ENCODE peak calls at places on chromosomes 6 and 20, in seven cellular contexts. One of them, this sample, is unnamed.

GRCh38 chr6:69617163-69617562 is 179.6 kb downstream of the LMBRD1 start:
- DNase-seq in cardiac muscle cell: no peak
- DNase-seq in ACHN: no peak
- DNase-seq in activated CD4-positive, alpha-beta T cell treated with anti-CD3 and anti-CD28 coated beads, Interleukin-2, amount 50 U/mL, for 1 hour: no peak
- DNase-seq in activated T-cell treated with anti-CD3 and anti-CD28 coated beads, Interleukin-2, amount 50 U/mL, for 72 hours: no peak
- DNase-seq in activated naive CD8-positive, alpha-beta T cell treated with anti-CD3 and anti-CD28 coated beads, Interleukin-2, amount 50 U/mL, for 24 hours: no peak
- DNase-seq in T-helper 2 cell: no peak
- DNase-seq in this sample: no peak

GRCh38 chr6:1703923-1704322 is 94.2 kb downstream of the FOXC1 start:
- DNase-seq in cardiac muscle cell: no peak
- DNase-seq in ACHN: no peak
- DNase-seq in activated CD4-positive, alpha-beta T cell treated with anti-CD3 and anti-CD28 coated beads, Interleukin-2, amount 50 U/mL, for 1 hour: no peak
- DNase-seq in activated T-cell treated with anti-CD3 and anti-CD28 coated beads, Interleukin-2, amount 50 U/mL, for 72 hours: no peak
- DNase-seq in activated naive CD8-positive, alpha-beta T cell treated with anti-CD3 and anti-CD28 coated beads, Interleukin-2, amount 50 U/mL, for 24 hours: no peak
- DNase-seq in T-helper 2 cell: no peak
- DNase-seq in this sample: no peak

GRCh38 chr20:17992224-17992637 is 23.4 kb downstream of the MGME1 start:
- DNase-seq in cardiac muscle cell: peak
- DNase-seq in ACHN: no peak
- DNase-seq in activated CD4-positive, alpha-beta T cell treated with anti-CD3 and anti-CD28 coated beads, Interleukin-2, amount 50 U/mL, for 1 hour: no peak
- DNase-seq in activated T-cell treated with anti-CD3 and anti-CD28 coated beads, Interleukin-2, amount 50 U/mL, for 72 hours: peak
- DNase-seq in activated naive CD8-positive, alpha-beta T cell treated with anti-CD3 and anti-CD28 coated beads, Interleukin-2, amount 50 U/mL, for 24 hours: peak
- DNase-seq in T-helper 2 cell: no peak
- DNase-seq in this sample: peak

GRCh38 chr20:34022154-34022842 is 28.6 kb downstream of the RALY start:
- DNase-seq in cardiac muscle cell: peak
- DNase-seq in ACHN: peak
- DNase-seq in activated CD4-positive, alpha-beta T cell treated with anti-CD3 and anti-CD28 coated beads, Interleukin-2, amount 50 U/mL, for 1 hour: no peak
- DNase-seq in activated T-cell treated with anti-CD3 and anti-CD28 coated beads, Interleukin-2, amount 50 U/mL, for 72 hours: no peak
- DNase-seq in activated naive CD8-positive, alpha-beta T cell treated with anti-CD3 and anti-CD28 coated beads, Interleukin-2, amount 50 U/mL, for 24 hours: no peak
- DNase-seq in T-helper 2 cell: no peak
- DNase-seq in this sample: no peak

GRCh38 chr6:85674604-85675003 is 31.9 kb upstream of the SYNCRIP start:
- DNase-seq in cardiac muscle cell: no peak
- DNase-seq in ACHN: no peak
- DNase-seq in activated CD4-positive, alpha-beta T cell treated with anti-CD3 and anti-CD28 coated beads, Interleukin-2, amount 50 U/mL, for 1 hour: no peak
- DNase-seq in activated T-cell treated with anti-CD3 and anti-CD28 coated beads, Interleukin-2, amount 50 U/mL, for 72 hours: no peak
- DNase-seq in activated naive CD8-positive, alpha-beta T cell treated with anti-CD3 and anti-CD28 coated beads, Interleukin-2, amount 50 U/mL, for 24 hours: no peak
- DNase-seq in T-helper 2 cell: no peak
- DNase-seq in this sample: no peak

GRCh38 chr20:62755817-62756724 is 40.2 kb upstream of the MRGBP start:
- DNase-seq in cardiac muscle cell: no peak
- DNase-seq in ACHN: no peak
- DNase-seq in activated CD4-positive, alpha-beta T cell treated with anti-CD3 and anti-CD28 coated beads, Interleukin-2, amount 50 U/mL, for 1 hour: no peak
- DNase-seq in activated T-cell treated with anti-CD3 and anti-CD28 coated beads, Interleukin-2, amount 50 U/mL, for 72 hours: no peak
- DNase-seq in activated naive CD8-positive, alpha-beta T cell treated with anti-CD3 and anti-CD28 coated beads, Interleukin-2, amount 50 U/mL, for 24 hours: no peak
- DNase-seq in T-helper 2 cell: no peak
- DNase-seq in this sample: no peak

GRCh38 chr6:110617057-110617456 is 140.6 kb upstream of the SLC22A16 start:
- DNase-seq in cardiac muscle cell: no peak
- DNase-seq in ACHN: no peak
- DNase-seq in activated CD4-positive, alpha-beta T cell treated with anti-CD3 and anti-CD28 coated beads, Interleukin-2, amount 50 U/mL, for 1 hour: no peak
- DNase-seq in activated T-cell treated with anti-CD3 and anti-CD28 coated beads, Interleukin-2, amount 50 U/mL, for 72 hours: no peak
- DNase-seq in activated naive CD8-positive, alpha-beta T cell treated with anti-CD3 and anti-CD28 coated beads, Interleukin-2, amount 50 U/mL, for 24 hours: peak
- DNase-seq in T-helper 2 cell: no peak
- DNase-seq in this sample: no peak

GRCh38 chr6:118787746-118788419 is 106.1 kb upstream of the ASF1A start:
- DNase-seq in cardiac muscle cell: peak
- DNase-seq in ACHN: no peak
- DNase-seq in activated CD4-positive, alpha-beta T cell treated with anti-CD3 and anti-CD28 coated beads, Interleukin-2, amount 50 U/mL, for 1 hour: no peak
- DNase-seq in activated T-cell treated with anti-CD3 and anti-CD28 coated beads, Interleukin-2, amount 50 U/mL, for 72 hours: no peak
- DNase-seq in activated naive CD8-positive, alpha-beta T cell treated with anti-CD3 and anti-CD28 coated beads, Interleukin-2, amount 50 U/mL, for 24 hours: no peak
- DNase-seq in T-helper 2 cell: no peak
- DNase-seq in this sample: no peak

GRCh38 chr6:53066059-53066406 is 829 bp downstream of the FBXO9 start:
- DNase-seq in cardiac muscle cell: peak
- DNase-seq in ACHN: peak
- DNase-seq in activated CD4-positive, alpha-beta T cell treated with anti-CD3 and anti-CD28 coated beads, Interleukin-2, amount 50 U/mL, for 1 hour: peak
- DNase-seq in activated T-cell treated with anti-CD3 and anti-CD28 coated beads, Interleukin-2, amount 50 U/mL, for 72 hours: peak
- DNase-seq in activated naive CD8-positive, alpha-beta T cell treated with anti-CD3 and anti-CD28 coated beads, Interleukin-2, amount 50 U/mL, for 24 hours: peak
- DNase-seq in T-helper 2 cell: no peak
- DNase-seq in this sample: peak

GRCh38 chr6:83429269-83429668 is 1.6 kb downstream of the ME1 start:
- DNase-seq in cardiac muscle cell: no peak
- DNase-seq in ACHN: no peak
- DNase-seq in activated CD4-positive, alpha-beta T cell treated with anti-CD3 and anti-CD28 coated beads, Interleukin-2, amount 50 U/mL, for 1 hour: no peak
- DNase-seq in activated T-cell treated with anti-CD3 and anti-CD28 coated beads, Interleukin-2, amount 50 U/mL, for 72 hours: no peak
- DNase-seq in activated naive CD8-positive, alpha-beta T cell treated with anti-CD3 and anti-CD28 coated beads, Interleukin-2, amount 50 U/mL, for 24 hours: no peak
- DNase-seq in T-helper 2 cell: no peak
- DNase-seq in this sample: no peak

GRCh38 chr6:112383191-112383590 is 36.1 kb downstream of the RFPL4B start:
- DNase-seq in cardiac muscle cell: no peak
- DNase-seq in ACHN: no peak
- DNase-seq in activated CD4-positive, alpha-beta T cell treated with anti-CD3 and anti-CD28 coated beads, Interleukin-2, amount 50 U/mL, for 1 hour: no peak
- DNase-seq in activated T-cell treated with anti-CD3 and anti-CD28 coated beads, Interleukin-2, amount 50 U/mL, for 72 hours: no peak
- DNase-seq in activated naive CD8-positive, alpha-beta T cell treated with anti-CD3 and anti-CD28 coated beads, Interleukin-2, amount 50 U/mL, for 24 hours: no peak
- DNase-seq in T-helper 2 cell: no peak
- DNase-seq in this sample: no peak

GRCh38 chr6:90521955-90522354 is 64.9 kb downstream of the MAP3K7 start:
- DNase-seq in cardiac muscle cell: no peak
- DNase-seq in ACHN: no peak
- DNase-seq in activated CD4-positive, alpha-beta T cell treated with anti-CD3 and anti-CD28 coated beads, Interleukin-2, amount 50 U/mL, for 1 hour: no peak
- DNase-seq in activated T-cell treated with anti-CD3 and anti-CD28 coated beads, Interleukin-2, amount 50 U/mL, for 72 hours: no peak
- DNase-seq in activated naive CD8-positive, alpha-beta T cell treated with anti-CD3 and anti-CD28 coated beads, Interleukin-2, amount 50 U/mL, for 24 hours: no peak
- DNase-seq in T-helper 2 cell: no peak
- DNase-seq in this sample: no peak

GRCh38 chr6:132461958-132462357 is 51.0 kb downstream of the STX7 start:
- DNase-seq in cardiac muscle cell: no peak
- DNase-seq in ACHN: no peak
- DNase-seq in activated CD4-positive, alpha-beta T cell treated with anti-CD3 and anti-CD28 coated beads, Interleukin-2, amount 50 U/mL, for 1 hour: no peak
- DNase-seq in activated T-cell treated with anti-CD3 and anti-CD28 coated beads, Interleukin-2, amount 50 U/mL, for 72 hours: no peak
- DNase-seq in activated naive CD8-positive, alpha-beta T cell treated with anti-CD3 and anti-CD28 coated beads, Interleukin-2, amount 50 U/mL, for 24 hours: no peak
- DNase-seq in T-helper 2 cell: no peak
- DNase-seq in this sample: no peak

GRCh38 chr6:165092881-165093595 is 216.4 kb downstream of the C6orf118 start:
- DNase-seq in cardiac muscle cell: no peak
- DNase-seq in ACHN: no peak
- DNase-seq in activated CD4-positive, alpha-beta T cell treated with anti-CD3 and anti-CD28 coated beads, Interleukin-2, amount 50 U/mL, for 1 hour: no peak
- DNase-seq in activated T-cell treated with anti-CD3 and anti-CD28 coated beads, Interleukin-2, amount 50 U/mL, for 72 hours: no peak
- DNase-seq in activated naive CD8-positive, alpha-beta T cell treated with anti-CD3 and anti-CD28 coated beads, Interleukin-2, amount 50 U/mL, for 24 hours: no peak
- DNase-seq in T-helper 2 cell: no peak
- DNase-seq in this sample: no peak

GRCh38 chr6:53793318-53793975 is 1.4 kb upstream of the LRRC1 start:
- DNase-seq in cardiac muscle cell: peak
- DNase-seq in ACHN: peak
- DNase-seq in activated CD4-positive, alpha-beta T cell treated with anti-CD3 and anti-CD28 coated beads, Interleukin-2, amount 50 U/mL, for 1 hour: peak
- DNase-seq in activated T-cell treated with anti-CD3 and anti-CD28 coated beads, Interleukin-2, amount 50 U/mL, for 72 hours: peak
- DNase-seq in activated naive CD8-positive, alpha-beta T cell treated with anti-CD3 and anti-CD28 coated beads, Interleukin-2, amount 50 U/mL, for 24 hours: peak
- DNase-seq in T-helper 2 cell: no peak
- DNase-seq in this sample: peak

GRCh38 chr6:89221109-89221508 is 4.0 kb upstream of the GABRR1 start:
- DNase-seq in cardiac muscle cell: no peak
- DNase-seq in ACHN: no peak
- DNase-seq in activated CD4-positive, alpha-beta T cell treated with anti-CD3 and anti-CD28 coated beads, Interleukin-2, amount 50 U/mL, for 1 hour: no peak
- DNase-seq in activated T-cell treated with anti-CD3 and anti-CD28 coated beads, Interleukin-2, amount 50 U/mL, for 72 hours: no peak
- DNase-seq in activated naive CD8-positive, alpha-beta T cell treated with anti-CD3 and anti-CD28 coated beads, Interleukin-2, amount 50 U/mL, for 24 hours: no peak
- DNase-seq in T-helper 2 cell: no peak
- DNase-seq in this sample: no peak

GRCh38 chr20:3739926-3740599 is 7.6 kb downstream of the HSPA12B start:
- DNase-seq in cardiac muscle cell: no peak
- DNase-seq in ACHN: no peak
- DNase-seq in activated CD4-positive, alpha-beta T cell treated with anti-CD3 and anti-CD28 coated beads, Interleukin-2, amount 50 U/mL, for 1 hour: no peak
- DNase-seq in activated T-cell treated with anti-CD3 and anti-CD28 coated beads, Interleukin-2, amount 50 U/mL, for 72 hours: no peak
- DNase-seq in activated naive CD8-positive, alpha-beta T cell treated with anti-CD3 and anti-CD28 coated beads, Interleukin-2, amount 50 U/mL, for 24 hours: no peak
- DNase-seq in T-helper 2 cell: no peak
- DNase-seq in this sample: no peak

GRCh38 chr6:21842875-21843274 is 249.3 kb downstream of the SOX4 start:
- DNase-seq in cardiac muscle cell: no peak
- DNase-seq in ACHN: no peak
- DNase-seq in activated CD4-positive, alpha-beta T cell treated with anti-CD3 and anti-CD28 coated beads, Interleukin-2, amount 50 U/mL, for 1 hour: no peak
- DNase-seq in activated T-cell treated with anti-CD3 and anti-CD28 coated beads, Interleukin-2, amount 50 U/mL, for 72 hours: no peak
- DNase-seq in activated naive CD8-positive, alpha-beta T cell treated with anti-CD3 and anti-CD28 coated beads, Interleukin-2, amount 50 U/mL, for 24 hours: no peak
- DNase-seq in T-helper 2 cell: no peak
- DNase-seq in this sample: no peak

GRCh38 chr6:156111913-156112312 is 656.3 kb upstream of the NOX3 start:
- DNase-seq in cardiac muscle cell: no peak
- DNase-seq in ACHN: no peak
- DNase-seq in activated CD4-positive, alpha-beta T cell treated with anti-CD3 and anti-CD28 coated beads, Interleukin-2, amount 50 U/mL, for 1 hour: no peak
- DNase-seq in activated T-cell treated with anti-CD3 and anti-CD28 coated beads, Interleukin-2, amount 50 U/mL, for 72 hours: no peak
- DNase-seq in activated naive CD8-positive, alpha-beta T cell treated with anti-CD3 and anti-CD28 coated beads, Interleukin-2, amount 50 U/mL, for 24 hours: no peak
- DNase-seq in T-helper 2 cell: no peak
- DNase-seq in this sample: no peak

GRCh38 chr6:16741112-16742016 is 19.9 kb downstream of the ATXN1 start:
- DNase-seq in cardiac muscle cell: peak
- DNase-seq in ACHN: peak
- DNase-seq in activated CD4-positive, alpha-beta T cell treated with anti-CD3 and anti-CD28 coated beads, Interleukin-2, amount 50 U/mL, for 1 hour: no peak
- DNase-seq in activated T-cell treated with anti-CD3 and anti-CD28 coated beads, Interleukin-2, amount 50 U/mL, for 72 hours: no peak
- DNase-seq in activated naive CD8-positive, alpha-beta T cell treated with anti-CD3 and anti-CD28 coated beads, Interleukin-2, amount 50 U/mL, for 24 hours: no peak
- DNase-seq in T-helper 2 cell: no peak
- DNase-seq in this sample: no peak

GRCh38 chr20:50281831-50282591 is 91.4 kb downstream of the CEBPB start:
- DNase-seq in cardiac muscle cell: no peak
- DNase-seq in ACHN: no peak
- DNase-seq in activated CD4-positive, alpha-beta T cell treated with anti-CD3 and anti-CD28 coated beads, Interleukin-2, amount 50 U/mL, for 1 hour: no peak
- DNase-seq in activated T-cell treated with anti-CD3 and anti-CD28 coated beads, Interleukin-2, amount 50 U/mL, for 72 hours: peak
- DNase-seq in activated naive CD8-positive, alpha-beta T cell treated with anti-CD3 and anti-CD28 coated beads, Interleukin-2, amount 50 U/mL, for 24 hours: peak
- DNase-seq in T-helper 2 cell: no peak
- DNase-seq in this sample: peak

GRCh38 chr20:49388790-49389189 is 93.7 kb downstream of the KCNB1 start:
- DNase-seq in cardiac muscle cell: no peak
- DNase-seq in ACHN: no peak
- DNase-seq in activated CD4-positive, alpha-beta T cell treated with anti-CD3 and anti-CD28 coated beads, Interleukin-2, amount 50 U/mL, for 1 hour: no peak
- DNase-seq in activated T-cell treated with anti-CD3 and anti-CD28 coated beads, Interleukin-2, amount 50 U/mL, for 72 hours: no peak
- DNase-seq in activated naive CD8-positive, alpha-beta T cell treated with anti-CD3 and anti-CD28 coated beads, Interleukin-2, amount 50 U/mL, for 24 hours: no peak
- DNase-seq in T-helper 2 cell: no peak
- DNase-seq in this sample: no peak

GRCh38 chr6:41337709-41338108 is 2.3 kb downstream of the NCR2 start:
- DNase-seq in cardiac muscle cell: no peak
- DNase-seq in ACHN: no peak
- DNase-seq in activated CD4-positive, alpha-beta T cell treated with anti-CD3 and anti-CD28 coated beads, Interleukin-2, amount 50 U/mL, for 1 hour: no peak
- DNase-seq in activated T-cell treated with anti-CD3 and anti-CD28 coated beads, Interleukin-2, amount 50 U/mL, for 72 hours: no peak
- DNase-seq in activated naive CD8-positive, alpha-beta T cell treated with anti-CD3 and anti-CD28 coated beads, Interleukin-2, amount 50 U/mL, for 24 hours: no peak
- DNase-seq in T-helper 2 cell: no peak
- DNase-seq in this sample: no peak

GRCh38 chr6:14804001-14804401 is 441.9 kb upstream of the JARID2 start:
- DNase-seq in cardiac muscle cell: no peak
- DNase-seq in ACHN: no peak
- DNase-seq in activated CD4-positive, alpha-beta T cell treated with anti-CD3 and anti-CD28 coated beads, Interleukin-2, amount 50 U/mL, for 1 hour: no peak
- DNase-seq in activated T-cell treated with anti-CD3 and anti-CD28 coated beads, Interleukin-2, amount 50 U/mL, for 72 hours: no peak
- DNase-seq in activated naive CD8-positive, alpha-beta T cell treated with anti-CD3 and anti-CD28 coated beads, Interleukin-2, amount 50 U/mL, for 24 hours: no peak
- DNase-seq in T-helper 2 cell: no peak
- DNase-seq in this sample: no peak

GRCh38 chr20:37948956-37949355 is 46.0 kb downstream of the VSTM2L start:
- DNase-seq in cardiac muscle cell: no peak
- DNase-seq in ACHN: no peak
- DNase-seq in activated CD4-positive, alpha-beta T cell treated with anti-CD3 and anti-CD28 coated beads, Interleukin-2, amount 50 U/mL, for 1 hour: no peak
- DNase-seq in activated T-cell treated with anti-CD3 and anti-CD28 coated beads, Interleukin-2, amount 50 U/mL, for 72 hours: no peak
- DNase-seq in activated naive CD8-positive, alpha-beta T cell treated with anti-CD3 and anti-CD28 coated beads, Interleukin-2, amount 50 U/mL, for 24 hours: no peak
- DNase-seq in T-helper 2 cell: no peak
- DNase-seq in this sample: no peak

GRCh38 chr20:58749098-58749766 is 56.6 kb downstream of the NPEPL1 start:
- DNase-seq in cardiac muscle cell: no peak
- DNase-seq in ACHN: no peak
- DNase-seq in activated CD4-positive, alpha-beta T cell treated with anti-CD3 and anti-CD28 coated beads, Interleukin-2, amount 50 U/mL, for 1 hour: no peak
- DNase-seq in activated T-cell treated with anti-CD3 and anti-CD28 coated beads, Interleukin-2, amount 50 U/mL, for 72 hours: no peak
- DNase-seq in activated naive CD8-positive, alpha-beta T cell treated with anti-CD3 and anti-CD28 coated beads, Interleukin-2, amount 50 U/mL, for 24 hours: no peak
- DNase-seq in T-helper 2 cell: no peak
- DNase-seq in this sample: no peak

GRCh38 chr6:108902389-108902792 is 54.2 kb downstream of the ARMC2 start:
- DNase-seq in cardiac muscle cell: peak
- DNase-seq in ACHN: no peak
- DNase-seq in activated CD4-positive, alpha-beta T cell treated with anti-CD3 and anti-CD28 coated beads, Interleukin-2, amount 50 U/mL, for 1 hour: no peak
- DNase-seq in activated T-cell treated with anti-CD3 and anti-CD28 coated beads, Interleukin-2, amount 50 U/mL, for 72 hours: no peak
- DNase-seq in activated naive CD8-positive, alpha-beta T cell treated with anti-CD3 and anti-CD28 coated beads, Interleukin-2, amount 50 U/mL, for 24 hours: no peak
- DNase-seq in T-helper 2 cell: no peak
- DNase-seq in this sample: no peak

GRCh38 chr6:22785036-22785435 is 215.7 kb downstream of the HDGFL1 start:
- DNase-seq in cardiac muscle cell: peak
- DNase-seq in ACHN: no peak
- DNase-seq in activated CD4-positive, alpha-beta T cell treated with anti-CD3 and anti-CD28 coated beads, Interleukin-2, amount 50 U/mL, for 1 hour: no peak
- DNase-seq in activated T-cell treated with anti-CD3 and anti-CD28 coated beads, Interleukin-2, amount 50 U/mL, for 72 hours: no peak
- DNase-seq in activated naive CD8-positive, alpha-beta T cell treated with anti-CD3 and anti-CD28 coated beads, Interleukin-2, amount 50 U/mL, for 24 hours: no peak
- DNase-seq in T-helper 2 cell: no peak
- DNase-seq in this sample: no peak

GRCh38 chr6:134994431-134994830 is 44.5 kb upstream of the ALDH8A1 start:
- DNase-seq in cardiac muscle cell: no peak
- DNase-seq in ACHN: no peak
- DNase-seq in activated CD4-positive, alpha-beta T cell treated with anti-CD3 and anti-CD28 coated beads, Interleukin-2, amount 50 U/mL, for 1 hour: no peak
- DNase-seq in activated T-cell treated with anti-CD3 and anti-CD28 coated beads, Interleukin-2, amount 50 U/mL, for 72 hours: no peak
- DNase-seq in activated naive CD8-positive, alpha-beta T cell treated with anti-CD3 and anti-CD28 coated beads, Interleukin-2, amount 50 U/mL, for 24 hours: no peak
- DNase-seq in T-helper 2 cell: no peak
- DNase-seq in this sample: no peak

GRCh38 chr6:134330555-134330954 is 12.6 kb upstream of the SGK1 start:
- DNase-seq in cardiac muscle cell: no peak
- DNase-seq in ACHN: no peak
- DNase-seq in activated CD4-positive, alpha-beta T cell treated with anti-CD3 and anti-CD28 coated beads, Interleukin-2, amount 50 U/mL, for 1 hour: no peak
- DNase-seq in activated T-cell treated with anti-CD3 and anti-CD28 coated beads, Interleukin-2, amount 50 U/mL, for 72 hours: no peak
- DNase-seq in activated naive CD8-positive, alpha-beta T cell treated with anti-CD3 and anti-CD28 coated beads, Interleukin-2, amount 50 U/mL, for 24 hours: no peak
- DNase-seq in T-helper 2 cell: no peak
- DNase-seq in this sample: no peak

GRCh38 chr20:44151621-44152416 is 35.2 kb downstream of the JPH2 start:
- DNase-seq in cardiac muscle cell: no peak
- DNase-seq in ACHN: no peak
- DNase-seq in activated CD4-positive, alpha-beta T cell treated with anti-CD3 and anti-CD28 coated beads, Interleukin-2, amount 50 U/mL, for 1 hour: no peak
- DNase-seq in activated T-cell treated with anti-CD3 and anti-CD28 coated beads, Interleukin-2, amount 50 U/mL, for 72 hours: no peak
- DNase-seq in activated naive CD8-positive, alpha-beta T cell treated with anti-CD3 and anti-CD28 coated beads, Interleukin-2, amount 50 U/mL, for 24 hours: no peak
- DNase-seq in T-helper 2 cell: no peak
- DNase-seq in this sample: no peak

GRCh38 chr6:88586371-88587157 is 376.9 kb downstream of the RNGTT start:
- DNase-seq in cardiac muscle cell: no peak
- DNase-seq in ACHN: no peak
- DNase-seq in activated CD4-positive, alpha-beta T cell treated with anti-CD3 and anti-CD28 coated beads, Interleukin-2, amount 50 U/mL, for 1 hour: no peak
- DNase-seq in activated T-cell treated with anti-CD3 and anti-CD28 coated beads, Interleukin-2, amount 50 U/mL, for 72 hours: no peak
- DNase-seq in activated naive CD8-positive, alpha-beta T cell treated with anti-CD3 and anti-CD28 coated beads, Interleukin-2, amount 50 U/mL, for 24 hours: no peak
- DNase-seq in T-helper 2 cell: no peak
- DNase-seq in this sample: no peak

GRCh38 chr6:2971420-2972218 is at the start of gene SERPINB6:
- DNase-seq in cardiac muscle cell: peak
- DNase-seq in ACHN: peak
- DNase-seq in activated CD4-positive, alpha-beta T cell treated with anti-CD3 and anti-CD28 coated beads, Interleukin-2, amount 50 U/mL, for 1 hour: peak
- DNase-seq in activated T-cell treated with anti-CD3 and anti-CD28 coated beads, Interleukin-2, amount 50 U/mL, for 72 hours: peak
- DNase-seq in activated naive CD8-positive, alpha-beta T cell treated with anti-CD3 and anti-CD28 coated beads, Interleukin-2, amount 50 U/mL, for 24 hours: peak
- DNase-seq in T-helper 2 cell: no peak
- DNase-seq in this sample: peak

GRCh38 chr6:106488494-106489369 is 128.2 kb downstream of the CRYBG1 start:
- DNase-seq in cardiac muscle cell: peak
- DNase-seq in ACHN: no peak
- DNase-seq in activated CD4-positive, alpha-beta T cell treated with anti-CD3 and anti-CD28 coated beads, Interleukin-2, amount 50 U/mL, for 1 hour: no peak
- DNase-seq in activated T-cell treated with anti-CD3 and anti-CD28 coated beads, Interleukin-2, amount 50 U/mL, for 72 hours: no peak
- DNase-seq in activated naive CD8-positive, alpha-beta T cell treated with anti-CD3 and anti-CD28 coated beads, Interleukin-2, amount 50 U/mL, for 24 hours: no peak
- DNase-seq in T-helper 2 cell: no peak
- DNase-seq in this sample: no peak

GRCh38 chr6:161917645-161918044 is 643.8 kb upstream of the AGPAT4 start:
- DNase-seq in cardiac muscle cell: no peak
- DNase-seq in ACHN: peak
- DNase-seq in activated CD4-positive, alpha-beta T cell treated with anti-CD3 and anti-CD28 coated beads, Interleukin-2, amount 50 U/mL, for 1 hour: no peak
- DNase-seq in activated T-cell treated with anti-CD3 and anti-CD28 coated beads, Interleukin-2, amount 50 U/mL, for 72 hours: no peak
- DNase-seq in activated naive CD8-positive, alpha-beta T cell treated with anti-CD3 and anti-CD28 coated beads, Interleukin-2, amount 50 U/mL, for 24 hours: no peak
- DNase-seq in T-helper 2 cell: no peak
- DNase-seq in this sample: no peak

GRCh38 chr6:138527376-138528092 is 28.2 kb upstream of the NHSL1 start:
- DNase-seq in cardiac muscle cell: no peak
- DNase-seq in ACHN: no peak
- DNase-seq in activated CD4-positive, alpha-beta T cell treated with anti-CD3 and anti-CD28 coated beads, Interleukin-2, amount 50 U/mL, for 1 hour: no peak
- DNase-seq in activated T-cell treated with anti-CD3 and anti-CD28 coated beads, Interleukin-2, amount 50 U/mL, for 72 hours: no peak
- DNase-seq in activated naive CD8-positive, alpha-beta T cell treated with anti-CD3 and anti-CD28 coated beads, Interleukin-2, amount 50 U/mL, for 24 hours: no peak
- DNase-seq in T-helper 2 cell: no peak
- DNase-seq in this sample: no peak

GRCh38 chr20:50415516-50416268 is 94.5 kb upstream of the PTPN1 start:
- DNase-seq in cardiac muscle cell: peak
- DNase-seq in ACHN: no peak
- DNase-seq in activated CD4-positive, alpha-beta T cell treated with anti-CD3 and anti-CD28 coated beads, Interleukin-2, amount 50 U/mL, for 1 hour: no peak
- DNase-seq in activated T-cell treated with anti-CD3 and anti-CD28 coated beads, Interleukin-2, amount 50 U/mL, for 72 hours: no peak
- DNase-seq in activated naive CD8-positive, alpha-beta T cell treated with anti-CD3 and anti-CD28 coated beads, Interleukin-2, amount 50 U/mL, for 24 hours: no peak
- DNase-seq in T-helper 2 cell: no peak
- DNase-seq in this sample: no peak